ENCODE peak calls at places on chromosomes 3 and 15, in five cellular contexts. P, Y, O, F and C are unnamed samples.

GRCh38 chr3:43161684-43162512 is 56.0 kb upstream of the POMGNT2 start:
- DNase-seq in F (peak), P (no peak), Y (no peak), O (no peak), C (no peak)

GRCh38 chr3:49111347-49111746 is 6.8 kb upstream of the QARS1 start:
- DNase-seq in P (no peak), O (no peak), F (no peak), Y (no peak), C (no peak)

GRCh38 chr15:39184701-39185390 is 396.0 kb upstream of the THBS1 start:
- DNase-seq in Y (no peak), P (no peak), O (no peak), F (no peak), C (no peak)

GRCh38 chr3:192571197-192571791 is 156.0 kb downstream of the FGF12 start:
- DNase-seq in P (no peak), Y (no peak), O (no peak), F (no peak), C (no peak)

GRCh38 chr3:156181509-156181908 is 61.1 kb downstream of the KCNAB1 start:
- DNase-seq in F (no peak), P (no peak), O (no peak), Y (no peak), C (no peak)

GRCh38 chr3:108090066-108090700 is 648 bp downstream of the CD47 start:
- DNase-seq in P (no peak), Y (no peak), O (no peak), F (no peak), C (peak)

GRCh38 chr3:161559177-161559998 is 62.8 kb downstream of the OTOL1 start:
- DNase-seq in Y (no peak), F (peak), O (no peak), P (peak), C (no peak)

GRCh38 chr3:196149375-196149774 is 61.8 kb downstream of the ZDHHC19 start:
- DNase-seq in P (no peak), O (no peak), F (no peak), Y (no peak), C (no peak)

GRCh38 chr3:13332158-13332557 is 88.0 kb downstream of the NUP210 start:
- DNase-seq in O (peak), P (no peak), Y (peak), F (no peak), C (peak)

GRCh38 chr3:7854721-7855120 is 646.9 kb upstream of the LMCD1 start:
- DNase-seq in Y (no peak), P (no peak), F (no peak), O (no peak), C (no peak)
- TF ChIP-seq POLR2AphosphoS5 in Y (no peak), P (no peak), F (no peak), O (no peak), C (no peak)

DNA sequence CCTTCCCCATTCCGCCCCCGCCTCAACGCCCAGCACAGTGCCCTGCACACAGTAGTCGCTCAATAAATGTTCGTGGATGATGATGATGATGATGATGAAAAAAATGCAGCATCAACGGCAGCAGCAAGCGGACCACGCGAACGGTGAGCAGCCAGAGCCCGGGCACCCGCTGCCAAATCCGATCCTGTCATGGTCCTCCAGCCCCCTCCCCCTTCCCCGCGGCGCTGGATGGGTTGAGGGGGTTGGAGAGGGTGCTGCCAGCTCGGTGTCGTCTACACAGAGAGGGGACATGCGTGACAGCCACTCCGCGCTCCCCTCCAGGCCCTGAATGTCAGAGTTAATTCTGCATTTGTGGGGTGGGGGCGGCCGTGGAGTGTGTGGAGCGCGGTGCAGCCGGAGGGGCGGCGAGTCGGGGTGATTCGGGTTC is 693 bp downstream of the CACNA1D start:
- DNase-seq in O (no peak), Y (no peak), F (no peak), P (no peak), C (no peak)
- TF ChIP-seq POLR2A in O (no peak), Y (no peak), F (no peak), P (no peak), C (no peak)

DNA sequence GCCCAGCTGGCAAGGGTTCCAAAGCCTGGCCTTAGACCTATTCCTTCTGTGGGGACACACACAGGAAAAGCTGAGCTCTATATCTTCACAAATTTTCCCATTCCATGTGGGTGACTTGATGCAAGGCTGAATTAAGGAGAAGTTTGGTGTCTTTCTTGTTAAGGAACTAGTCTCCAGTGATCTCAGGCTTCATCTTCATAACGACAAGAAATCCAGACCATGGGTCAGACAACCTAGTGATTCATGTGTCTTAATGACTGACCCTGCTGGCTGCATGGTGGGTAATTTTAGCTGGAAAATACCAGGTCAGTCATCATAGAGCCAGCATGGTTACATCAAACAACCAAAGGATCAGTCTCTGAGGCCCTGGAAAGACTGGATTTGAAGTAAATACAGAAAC is 112.7 kb upstream of the SLC4A7 start:
- DNase-seq in P (no peak), F (no peak), O (no peak), Y (no peak), C (no peak)
- TF ChIP-seq TAF1 in P (no peak), F (no peak), O (no peak), Y (no peak), C (no peak)

DNA sequence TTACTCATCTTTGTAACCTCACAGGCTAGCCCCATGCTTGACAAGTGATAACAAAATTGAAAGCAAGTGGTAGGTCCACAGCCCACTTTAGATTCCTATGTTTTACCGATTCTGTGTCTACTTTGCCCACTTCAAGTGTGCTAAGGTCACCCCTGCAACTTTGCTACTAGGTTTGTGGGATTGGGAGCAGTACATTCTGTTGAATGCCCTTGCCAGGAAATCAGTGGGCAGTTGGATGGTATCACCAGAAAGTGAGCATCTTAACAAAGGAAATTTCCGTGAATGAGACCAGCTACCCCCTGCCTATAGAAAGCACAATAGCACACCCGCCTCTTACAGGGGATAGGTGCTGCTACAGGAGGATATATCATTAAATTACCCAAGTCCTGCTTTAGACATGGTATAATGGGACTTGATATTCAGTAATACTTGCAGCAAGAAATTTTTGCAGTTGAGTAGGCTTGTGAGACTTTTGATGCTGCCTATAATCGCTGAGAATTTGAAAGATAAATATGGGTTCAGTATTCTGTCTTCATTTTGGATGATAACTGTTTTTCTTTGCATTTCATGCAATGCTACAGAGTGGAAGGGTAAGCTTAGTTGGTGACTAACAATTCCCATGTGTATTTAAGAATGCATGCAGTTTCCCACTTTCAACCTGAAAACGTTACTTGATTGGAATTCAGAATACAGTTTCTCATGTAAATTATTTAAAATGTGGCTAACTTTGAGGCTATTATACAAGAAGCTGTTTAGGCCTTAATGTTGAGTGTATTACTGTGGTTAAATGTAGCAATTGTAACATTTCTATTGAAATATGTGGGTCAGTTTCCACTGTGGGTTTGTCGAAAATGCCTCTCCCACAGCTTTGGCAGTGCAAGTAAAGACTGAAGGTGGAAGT is 9.5 kb downstream of the EBLN2 start:
- DNase-seq in Y (no peak), O (no peak), P (no peak), F (peak), C (no peak)
- TF ChIP-seq POLR2AphosphoS5 in Y (no peak), O (no peak), P (no peak), F (no peak), C (no peak)

GRCh38 chr15:89132611-89133242 is 44.5 kb downstream of the ABHD2 start:
- DNase-seq in O (no peak), F (peak), P (no peak), Y (no peak), C (no peak)
- TF ChIP-seq POLR2A in O (no peak), F (no peak), P (no peak), Y (no peak), C (no peak)